ENCODE peak calls at places on chromosomes 7 and 10, in nine cellular contexts. X, Y, W, Q, F, A, I, U and R are unnamed samples.

GRCh38 chr10:56537984-56538383 is 176.9 kb upstream of the ZWINT start:
- DNase-seq in A (no peak), I (no peak), X (no peak), U (no peak), Q (no peak), Y (peak; percentile 27), W (no peak), F (no peak), R (no peak)

GRCh38 chr7:104341545-104341944 is 13.1 kb downstream of the LHFPL3 start:
- DNase-seq in Q (no peak), U (no peak), W (no peak), Y (no peak), A (no peak), I (no peak), X (no peak), F (no peak), R (no peak)

GRCh38 chr10:72335394-72336258 is 19.1 kb downstream of the DNAJB12 start:
- DNase-seq in W (no peak), X (no peak), I (peak; percentile 61), Q (no peak), Y (no peak), U (peak; percentile 83), F (peak; percentile 74), A (peak; percentile 89), R (peak; percentile 95)

GRCh38 chr7:28890137-28890536 is 68.0 kb downstream of the TRIL start:
- DNase-seq in W (no peak), Q (no peak), Y (no peak), U (no peak), F (no peak), A (peak; percentile 85), X (no peak), I (no peak), R (no peak)

GRCh38 chr7:50851451-50851850 is 68.8 kb upstream of the GRB10 start:
- DNase-seq in X (no peak), U (no peak), Y (peak; percentile 54), Q (no peak), A (no peak), W (no peak), I (no peak), F (no peak), R (no peak)

GRCh38 chr10:128540806-128541739 is 414.9 kb upstream of the MKI67 start:
- DNase-seq in Y (no peak), A (no peak), Q (no peak), U (peak; percentile 10), W (no peak), I (no peak), F (peak; percentile 23), X (no peak), R (no peak)

GRCh38 chr7:157016352-157017041 is 6.0 kb upstream of the MNX1 start:
- DNase-seq in A (peak; percentile 100), Q (no peak), Y (no peak), I (no peak), U (no peak), F (no peak), X (peak; percentile 72), W (no peak), R (no peak)

GRCh38 chr10:131955591-131956340 is 26.0 kb downstream of the BNIP3 start:
- DNase-seq in Q (no peak), Y (no peak), I (peak; percentile 8), U (no peak), W (no peak), A (no peak), X (no peak), F (no peak), R (no peak)

GRCh38 chr10:42475168-42476098 is 162.9 kb downstream of the ZNF33B start:
- DNase-seq in X (no peak), Y (peak; percentile 16), U (no peak), Q (no peak), I (no peak), W (no peak), F (peak; percentile 20), A (no peak), R (no peak)

GRCh38 chr7:116210345-116211005 is at the start of gene TES:
- DNase-seq in F (peak; percentile 69), W (peak; percentile 79), U (peak; percentile 61), I (peak; percentile 90), Q (no peak), Y (peak; percentile 57), X (no peak), A (peak; percentile 92), R (no peak)

GRCh38 chr10:57094083-57094482 is 733.0 kb upstream of the ZWINT start:
- DNase-seq in Y (no peak), X (no peak), I (no peak), W (no peak), Q (no peak), U (no peak), A (no peak), F (no peak), R (no peak)

GRCh38 chr10:122486396-122487080 is 25.2 kb downstream of the HTRA1 start:
- DNase-seq in F (no peak), A (no peak), X (no peak), Q (no peak), I (no peak), U (no peak), Y (no peak), W (no peak), R (no peak)

GRCh38 chr7:100520138-100520537 is 18.9 kb upstream of the AGFG2 start:
- DNase-seq in W (no peak), I (no peak), X (no peak), F (no peak), U (no peak), Y (no peak), Q (no peak), A (no peak), R (no peak)

GRCh38 chr7:128309124-128309523 is 34.6 kb downstream of the RBM28 start:
- DNase-seq in X (no peak), Y (no peak), W (no peak), Q (no peak), I (no peak), F (no peak), A (no peak), U (no peak), R (no peak)

GRCh38 chr7:128310499-128310898 is 33.2 kb downstream of the RBM28 start:
- DNase-seq in U (no peak), Q (no peak), F (no peak), W (no peak), A (no peak), Y (no peak), X (no peak), I (no peak), R (no peak)

GRCh38 chr7:128309921-128310320 is 33.8 kb downstream of the RBM28 start:
- DNase-seq in I (no peak), U (no peak), X (no peak), W (no peak), F (no peak), Q (no peak), A (no peak), Y (no peak), R (no peak)

GRCh38 chr7:128307066-128307465 is 36.6 kb downstream of the RBM28 start:
- DNase-seq in U (no peak), Y (no peak), W (no peak), F (no peak), Q (no peak), I (no peak), A (no peak), X (no peak), R (no peak)

DNA sequence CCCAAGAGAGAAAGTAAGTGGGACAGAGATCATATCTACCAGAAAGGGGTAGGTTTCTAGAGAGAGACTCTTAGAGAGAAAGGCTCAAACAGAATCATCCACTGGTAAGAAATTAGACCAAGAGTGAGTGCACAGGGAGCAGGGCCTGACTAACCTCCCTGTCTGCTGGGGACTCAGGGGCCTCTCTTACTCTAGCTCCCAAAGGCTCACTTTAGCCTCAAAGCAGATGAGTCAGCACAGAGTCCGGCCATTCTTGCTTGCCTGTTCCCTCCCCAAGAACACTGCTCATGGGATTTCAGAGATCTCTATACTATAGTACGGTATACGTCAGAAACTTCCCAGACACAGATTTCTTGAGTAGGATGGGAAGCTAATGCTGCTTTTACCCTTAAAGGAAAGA is 32.7 kb downstream of the RBM28 start:
- DNase-seq in I (no peak), A (no peak), X (no peak), F (no peak), W (no peak), U (no peak), Y (peak; percentile 43), Q (no peak), R (no peak)
- H3K27ac ChIP-seq in I (no peak overlapping the region), A (no peak overlapping the region), X (no peak overlapping the region), F (no peak overlapping the region), W (no peak overlapping the region), U (no peak overlapping the region), Y (no peak overlapping the region), Q (no peak overlapping the region), R (no peak overlapping the region)

DNA sequence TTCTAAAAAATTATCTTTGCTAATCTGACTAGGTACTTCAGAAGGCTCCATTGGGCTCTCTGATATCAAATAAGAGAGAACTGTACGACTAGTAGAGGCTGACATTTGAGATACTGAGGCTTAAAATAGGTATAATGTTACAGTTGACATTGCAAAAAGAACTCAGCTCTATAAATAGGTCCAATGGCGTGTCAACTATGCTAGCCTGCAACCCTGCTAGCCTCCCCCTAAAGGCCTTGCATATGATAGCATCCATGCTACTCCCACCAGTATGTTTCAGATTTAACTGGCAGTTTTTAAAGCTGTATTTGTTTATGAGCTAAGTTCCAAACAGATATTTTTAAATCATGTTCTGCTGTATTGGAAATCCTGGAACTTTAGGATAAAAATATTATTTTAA is at the start of gene PPP1R3A:
- DNase-seq in X (no peak), Y (peak; percentile 11), W (no peak), F (no peak), Q (no peak), A (no peak), I (no peak), U (no peak), R (no peak)
- TF ChIP-seq CTCF in X (no peak), Y (no peak), W (no peak), F (peak; percentile 53), Q (no peak), A (peak; percentile 3), I (no peak), U (peak; percentile 32), R (no peak)

GRCh38 chr7:74029991-74030415 is 2.0 kb downstream of the ELN start:
- DNase-seq in Y (no peak), F (no peak), W (no peak), X (no peak), I (no peak), U (no peak), Q (no peak), A (no peak), R (peak; percentile 81)
- H3K4me3 ChIP-seq in Y (no peak overlapping the region), F (peak overlapping the region; percentile 57), W (peak overlapping the region; percentile 34), X (no peak overlapping the region), I (no peak overlapping the region), U (peak overlapping the region; percentile 65), Q (peak overlapping the region; percentile 82), A (no peak overlapping the region), R (peak overlapping the region; percentile 90)

DNA sequence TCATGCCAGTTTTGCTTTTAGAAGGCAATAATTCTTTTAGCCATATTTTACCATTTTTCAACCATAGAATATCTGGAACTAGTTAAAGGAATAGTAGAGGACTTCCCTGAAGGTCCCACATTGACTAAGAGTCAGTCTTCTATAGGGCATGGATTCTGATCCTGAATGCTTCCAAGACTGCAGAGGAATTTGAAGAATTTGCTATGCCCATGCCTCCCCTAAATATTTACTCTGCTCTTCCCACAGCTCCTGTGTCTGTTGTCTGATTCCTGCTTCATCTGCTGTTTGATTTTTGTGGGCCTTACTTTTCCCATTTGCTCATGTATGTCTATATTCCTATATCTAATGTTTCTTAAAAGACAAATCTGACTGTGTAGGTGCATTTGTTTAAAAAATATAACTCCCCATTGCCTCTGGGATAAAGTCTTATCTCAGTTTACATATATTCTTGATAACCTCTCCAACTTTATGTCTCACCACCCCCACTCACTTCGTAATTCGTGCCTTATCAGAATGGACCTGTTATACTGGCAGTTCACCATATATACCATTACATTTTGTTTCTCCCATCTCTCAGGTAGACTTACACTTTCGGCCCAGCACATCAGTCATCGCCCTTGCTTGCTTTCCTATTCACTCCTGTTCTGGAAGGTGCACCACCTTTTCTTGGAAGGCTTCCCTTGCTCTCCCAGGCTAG is 33.9 kb downstream of the LRRC4 start:
- DNase-seq in A (no peak), Y (peak; percentile 18), U (no peak), I (no peak), X (no peak), F (no peak), Q (no peak), W (no peak), R (no peak)
- H3K27ac ChIP-seq in A (no peak overlapping the region), Y (no peak overlapping the region), U (no peak overlapping the region), I (no peak overlapping the region), X (no peak overlapping the region), F (no peak overlapping the region), Q (no peak overlapping the region), W (no peak overlapping the region), R (no peak overlapping the region)